ENCODE peak calls at places on chromosome 4, in six cellular contexts. One of them, this sample, is unnamed. For H3K36me3, the result is how much of the 10 kb centered on the place peaks cover.

GRCh38 chr4:20592666-20593065 is 107.6 kb upstream of the PACRGL start:
- DNase-seq in mesendoderm: no peak
- DNase-seq in bronchial epithelial cell: peak
- DNase-seq in Karpas-422: no peak
- DNase-seq in sigmoid colon: no peak
- DNase-seq in DND-41: no peak
- DNase-seq in this sample: no peak

GRCh38 chr4:118076958-118077766 is 42.9 kb downstream of the NDST3 start:
- DNase-seq in mesendoderm: peak
- DNase-seq in Karpas-422: peak
- DNase-seq in bronchial epithelial cell: peak
- DNase-seq in DND-41: peak
- DNase-seq in sigmoid colon: no peak
- DNase-seq in this sample: no peak

GRCh38 chr4:140296871-140297570 is 76.4 kb upstream of the SCOC start:
- DNase-seq in DND-41: no peak
- DNase-seq in sigmoid colon: no peak
- DNase-seq in Karpas-422: no peak
- DNase-seq in mesendoderm: peak
- DNase-seq in bronchial epithelial cell: peak
- DNase-seq in this sample: no peak

GRCh38 chr4:102299708-102300107 is 45.6 kb downstream of the SLC39A8 start:
- DNase-seq in DND-41: peak
- DNase-seq in bronchial epithelial cell: peak
- DNase-seq in sigmoid colon: no peak
- DNase-seq in Karpas-422: peak
- DNase-seq in mesendoderm: peak
- DNase-seq in this sample: no peak

GRCh38 chr4:139689093-139689722 is 23.6 kb downstream of the MGST2 start:
- DNase-seq in bronchial epithelial cell: no peak
- DNase-seq in DND-41: no peak
- DNase-seq in mesendoderm: no peak
- DNase-seq in sigmoid colon: no peak
- DNase-seq in Karpas-422: no peak
- DNase-seq in this sample: no peak

GRCh38 chr4:84680956-84681355 is 98.0 kb downstream of the CDS1 start:
- DNase-seq in mesendoderm: no peak
- DNase-seq in sigmoid colon: no peak
- DNase-seq in Karpas-422: no peak
- DNase-seq in DND-41: no peak
- DNase-seq in bronchial epithelial cell: no peak
- DNase-seq in this sample: no peak

GRCh38 chr4:126465341-126465740 is 1150.6 kb downstream of the FAT4 start:
- DNase-seq in Karpas-422: no peak
- DNase-seq in DND-41: no peak
- DNase-seq in sigmoid colon: no peak
- DNase-seq in bronchial epithelial cell: no peak
- DNase-seq in mesendoderm: no peak
- DNase-seq in this sample: no peak

GRCh38 chr4:114597410-114598115 is 1.0 kb upstream of the UGT8 start:
- DNase-seq in Karpas-422: no peak
- DNase-seq in DND-41: no peak
- DNase-seq in bronchial epithelial cell: no peak
- DNase-seq in sigmoid colon: no peak
- DNase-seq in mesendoderm: no peak
- DNase-seq in this sample: no peak

GRCh38 chr4:140743194-140743931 is 12.8 kb downstream of the TBC1D9 start:
- DNase-seq in sigmoid colon: no peak
- DNase-seq in DND-41: no peak
- DNase-seq in bronchial epithelial cell: peak
- DNase-seq in Karpas-422: peak
- DNase-seq in mesendoderm: peak
- DNase-seq in this sample: no peak

GRCh38 chr4:165185448-165185847 is 21.9 kb upstream of the KLHL2 start:
- DNase-seq in Karpas-422: no peak
- DNase-seq in mesendoderm: peak
- DNase-seq in sigmoid colon: no peak
- DNase-seq in bronchial epithelial cell: no peak
- DNase-seq in DND-41: no peak
- DNase-seq in this sample: no peak

GRCh38 chr4:15066140-15066539 is 63.9 kb downstream of the CPEB2 start:
- DNase-seq in Karpas-422: no peak
- DNase-seq in mesendoderm: no peak
- DNase-seq in DND-41: no peak
- DNase-seq in sigmoid colon: no peak
- DNase-seq in bronchial epithelial cell: no peak
- DNase-seq in this sample: no peak

GRCh38 chr4:153137168-153137567 is 67.1 kb upstream of the TRIM2 start:
- DNase-seq in sigmoid colon: no peak
- DNase-seq in Karpas-422: no peak
- DNase-seq in bronchial epithelial cell: peak
- DNase-seq in DND-41: no peak
- DNase-seq in mesendoderm: peak
- DNase-seq in this sample: no peak

GRCh38 chr4:41731569-41731968 is 17.0 kb downstream of the PHOX2B start:
- DNase-seq in Karpas-422: no peak
- DNase-seq in DND-41: no peak
- DNase-seq in bronchial epithelial cell: no peak
- DNase-seq in mesendoderm: no peak
- DNase-seq in sigmoid colon: no peak
- DNase-seq in this sample: no peak

GRCh38 chr4:186260504-186261448 is 5.2 kb upstream of the F11 start:
- DNase-seq in bronchial epithelial cell: peak
- DNase-seq in Karpas-422: no peak
- DNase-seq in DND-41: no peak
- DNase-seq in sigmoid colon: no peak
- DNase-seq in mesendoderm: no peak
- DNase-seq in this sample: no peak

GRCh38 chr4:176230827-176231226 is 35.4 kb upstream of the SPATA4 start:
- DNase-seq in mesendoderm: peak
- DNase-seq in Karpas-422: no peak
- DNase-seq in bronchial epithelial cell: no peak
- DNase-seq in sigmoid colon: no peak
- DNase-seq in DND-41: no peak
- DNase-seq in this sample: no peak

GRCh38 chr4:52659016-52659721 is at the start of gene USP46:
- DNase-seq in DND-41: peak
- DNase-seq in bronchial epithelial cell: peak
- DNase-seq in Karpas-422: peak
- DNase-seq in mesendoderm: peak
- DNase-seq in sigmoid colon: peak
- DNase-seq in this sample: peak

GRCh38 chr4:156294577-156294976 is 340.9 kb upstream of the CTSO start:
- DNase-seq in DND-41: no peak
- DNase-seq in sigmoid colon: no peak
- DNase-seq in Karpas-422: peak
- DNase-seq in bronchial epithelial cell: peak
- DNase-seq in mesendoderm: peak
- DNase-seq in this sample: no peak

GRCh38 chr4:125750827-125751466 is 436.2 kb downstream of the FAT4 start:
- DNase-seq in mesendoderm: peak
- DNase-seq in sigmoid colon: no peak
- DNase-seq in Karpas-422: no peak
- DNase-seq in DND-41: no peak
- DNase-seq in bronchial epithelial cell: no peak
- DNase-seq in this sample: no peak

GRCh38 chr4:87967193-87967592 is 8.3 kb upstream of the SPP1 start:
- DNase-seq in bronchial epithelial cell: no peak
- DNase-seq in DND-41: no peak
- DNase-seq in mesendoderm: no peak
- DNase-seq in Karpas-422: no peak
- DNase-seq in sigmoid colon: no peak
- DNase-seq in this sample: no peak

GRCh38 chr4:147823135-147823534 is 91.2 kb downstream of the ARHGAP10 start:
- DNase-seq in DND-41: no peak
- DNase-seq in bronchial epithelial cell: no peak
- DNase-seq in sigmoid colon: no peak
- DNase-seq in Karpas-422: no peak
- DNase-seq in mesendoderm: no peak
- DNase-seq in this sample: no peak

GRCh38 chr4:89111833-89112563 is 665 bp downstream of the TIGD2 start:
- DNase-seq in sigmoid colon: no peak
- DNase-seq in bronchial epithelial cell: peak
- DNase-seq in Karpas-422: peak
- DNase-seq in mesendoderm: peak
- DNase-seq in DND-41: no peak
- DNase-seq in this sample: no peak

GRCh38 chr4:110046588-110047049 is 133.9 kb downstream of the EGF start:
- DNase-seq in bronchial epithelial cell: no peak
- DNase-seq in mesendoderm: no peak
- DNase-seq in Karpas-422: no peak
- DNase-seq in sigmoid colon: no peak
- DNase-seq in DND-41: no peak
- DNase-seq in this sample: no peak

GRCh38 chr4:129136433-129136832 is 40.5 kb downstream of the C4orf33 start:
- DNase-seq in mesendoderm: no peak
- DNase-seq in DND-41: no peak
- DNase-seq in Karpas-422: no peak
- DNase-seq in sigmoid colon: no peak
- DNase-seq in bronchial epithelial cell: no peak
- DNase-seq in this sample: no peak

GRCh38 chr4:55083771-55084170 is 41.6 kb downstream of the KDR start:
- DNase-seq in bronchial epithelial cell: no peak
- DNase-seq in sigmoid colon: no peak
- DNase-seq in Karpas-422: no peak
- DNase-seq in mesendoderm: no peak
- DNase-seq in DND-41: no peak
- DNase-seq in this sample: no peak

GRCh38 chr4:55086561-55086960 is 38.8 kb downstream of the KDR start:
- DNase-seq in mesendoderm: no peak
- DNase-seq in Karpas-422: no peak
- DNase-seq in bronchial epithelial cell: no peak
- DNase-seq in DND-41: no peak
- DNase-seq in sigmoid colon: no peak
- DNase-seq in this sample: no peak

GRCh38 chr4:55089922-55090321 is 35.5 kb downstream of the KDR start:
- DNase-seq in Karpas-422: no peak
- DNase-seq in mesendoderm: no peak
- DNase-seq in DND-41: no peak
- DNase-seq in bronchial epithelial cell: no peak
- DNase-seq in sigmoid colon: no peak
- DNase-seq in this sample: no peak

GRCh38 chr4:55087016-55087929 is 38.1 kb downstream of the KDR start:
- DNase-seq in DND-41: no peak
- DNase-seq in Karpas-422: no peak
- DNase-seq in mesendoderm: peak
- DNase-seq in sigmoid colon: no peak
- DNase-seq in bronchial epithelial cell: no peak
- DNase-seq in this sample: no peak

DNA sequence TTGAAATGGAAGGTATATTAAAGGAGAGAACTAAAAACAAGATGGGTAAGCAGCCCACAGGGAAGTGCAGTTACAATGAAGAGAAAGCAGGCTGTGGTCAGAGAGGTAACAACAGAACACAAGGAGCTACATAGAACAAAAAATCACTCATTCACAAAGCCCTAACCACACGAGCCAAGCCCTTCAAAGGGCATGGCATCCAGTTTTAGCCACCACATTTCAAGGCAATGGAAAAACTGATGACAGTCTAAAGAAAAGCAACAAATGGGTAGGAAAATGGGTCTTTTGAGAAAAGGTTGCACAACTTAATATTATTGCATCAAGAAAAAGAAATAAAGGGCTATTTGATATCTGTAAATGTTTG is 37.5 kb downstream of the KDR start:
- DNase-seq in mesendoderm: no peak
- DNase-seq in DND-41: no peak
- DNase-seq in sigmoid colon: no peak
- DNase-seq in Karpas-422: no peak
- DNase-seq in bronchial epithelial cell: no peak
- DNase-seq in this sample: no peak
- H3K36me3 ChIP-seq in mesendoderm: under half
- H3K36me3 ChIP-seq in DND-41: under half
- H3K36me3 ChIP-seq in sigmoid colon: under half
- H3K36me3 ChIP-seq in Karpas-422: under half
- H3K36me3 ChIP-seq in bronchial epithelial cell: under half
- H3K36me3 ChIP-seq in this sample: under half

GRCh38 chr4:61292322-61292721 is 92.2 kb downstream of the ADGRL3 start:
- DNase-seq in Karpas-422: no peak
- DNase-seq in mesendoderm: no peak
- DNase-seq in bronchial epithelial cell: peak
- DNase-seq in DND-41: no peak
- DNase-seq in sigmoid colon: no peak
- DNase-seq in this sample: no peak
- H3K36me3 ChIP-seq in Karpas-422: under half
- H3K36me3 ChIP-seq in mesendoderm: under half
- H3K36me3 ChIP-seq in bronchial epithelial cell: under half
- H3K36me3 ChIP-seq in DND-41: under half
- H3K36me3 ChIP-seq in sigmoid colon: under half
- H3K36me3 ChIP-seq in this sample: under half

GRCh38 chr4:145760176-145760575 is 80.2 kb downstream of the C4orf51 start:
- DNase-seq in sigmoid colon: no peak
- DNase-seq in bronchial epithelial cell: no peak
- DNase-seq in Karpas-422: no peak
- DNase-seq in DND-41: no peak
- DNase-seq in mesendoderm: no peak
- DNase-seq in this sample: no peak

GRCh38 chr4:145760961-145761929 is 81.3 kb downstream of the C4orf51 start:
- DNase-seq in Karpas-422: no peak
- DNase-seq in mesendoderm: no peak
- DNase-seq in bronchial epithelial cell: no peak
- DNase-seq in DND-41: no peak
- DNase-seq in sigmoid colon: no peak
- DNase-seq in this sample: no peak

GRCh38 chr4:145763399-145763798 is 83.5 kb downstream of the C4orf51 start:
- DNase-seq in mesendoderm: no peak
- DNase-seq in Karpas-422: no peak
- DNase-seq in bronchial epithelial cell: no peak
- DNase-seq in DND-41: no peak
- DNase-seq in sigmoid colon: no peak
- DNase-seq in this sample: no peak

GRCh38 chr4:145766273-145766672 is 86.3 kb downstream of the C4orf51 start:
- DNase-seq in Karpas-422: no peak
- DNase-seq in bronchial epithelial cell: no peak
- DNase-seq in sigmoid colon: no peak
- DNase-seq in mesendoderm: no peak
- DNase-seq in DND-41: no peak
- DNase-seq in this sample: no peak

GRCh38 chr4:145762719-145763118 is 82.8 kb downstream of the C4orf51 start:
- DNase-seq in mesendoderm: no peak
- DNase-seq in DND-41: no peak
- DNase-seq in sigmoid colon: no peak
- DNase-seq in Karpas-422: no peak
- DNase-seq in bronchial epithelial cell: no peak
- DNase-seq in this sample: no peak
- H3K36me3 ChIP-seq in mesendoderm: under half
- H3K36me3 ChIP-seq in DND-41: under half
- H3K36me3 ChIP-seq in sigmoid colon: half or more
- H3K36me3 ChIP-seq in Karpas-422: under half
- H3K36me3 ChIP-seq in bronchial epithelial cell: under half
- H3K36me3 ChIP-seq in this sample: under half

DNA sequence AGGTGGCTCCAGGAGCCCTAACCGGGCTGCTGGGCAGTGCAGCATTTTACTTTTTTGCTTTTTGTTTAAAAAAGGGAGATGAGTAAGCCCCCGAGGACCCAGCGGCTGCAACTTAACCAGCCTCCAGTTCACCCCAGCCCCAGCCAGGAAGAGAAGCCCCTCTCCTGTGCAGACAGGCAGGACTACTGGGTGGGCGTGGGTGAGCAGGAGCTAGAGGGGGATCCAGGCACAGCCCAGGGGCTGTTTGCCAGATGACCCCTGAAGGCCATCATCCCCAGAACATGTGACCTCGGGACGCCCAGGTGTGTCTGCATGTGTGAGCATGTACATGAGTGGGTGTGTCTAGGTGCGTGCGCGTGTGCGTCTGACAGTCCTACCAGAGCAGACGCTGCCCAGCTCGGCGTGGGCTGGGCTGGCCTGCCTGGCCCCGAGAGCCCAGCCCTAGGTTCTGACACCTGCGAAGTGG is 7.6 kb upstream of the HAUS3 start:
- DNase-seq in DND-41: peak
- DNase-seq in bronchial epithelial cell: peak
- DNase-seq in Karpas-422: no peak
- DNase-seq in sigmoid colon: no peak
- DNase-seq in mesendoderm: no peak
- DNase-seq in this sample: no peak
- H3K36me3 ChIP-seq in DND-41: under half
- H3K36me3 ChIP-seq in bronchial epithelial cell: under half
- H3K36me3 ChIP-seq in Karpas-422: under half
- H3K36me3 ChIP-seq in sigmoid colon: half or more
- H3K36me3 ChIP-seq in mesendoderm: under half
- H3K36me3 ChIP-seq in this sample: under half